ENCODE peak calls at places on chromosomes 3 and 15, in nine cellular contexts. F is NCI-H2107; N is activated naive CD8-positive, alpha-beta T cell treated with anti-CD3 and anti-CD28 coated beads for 36 hours; Z is activated T-helper 9 cell treated with anti-CD3 and anti-CD28 coated beads, Interleukin-2, amount 50 U/mL, for 16 hours; K is NCI-H460; T is NCI-H2171; M is myocyte; A is retinal pigment epithelial cell; J is KBM-7. D is an unnamed sample.
A peak's percentile ranks its signal among the peaks of the same experiment; 100 is the strongest.

GRCh38 chr3:4981160-4981687 is 2.0 kb downstream of the BHLHE40 start:
- DNase-seq in F (no peak), N (no peak), Z (no peak), K (no peak), T (no peak), M (peak; percentile 33), A (no peak), J (no peak), D (no peak)

GRCh38 chr15:44468713-44469385 is 41.4 kb downstream of the CTDSPL2 start:
- DNase-seq in F (no peak), N (peak; percentile 16), Z (no peak), K (peak; percentile 22), T (no peak), M (no peak), A (no peak), J (no peak), D (no peak)

GRCh38 chr3:112007641-112008040 is 8.9 kb downstream of the TAGLN3 start:
- DNase-seq in F (no peak), N (no peak), Z (no peak), K (no peak), T (no peak), M (peak; percentile 31), A (peak; percentile 13), J (no peak), D (no peak)

GRCh38 chr3:171585029-171585428 is 124.8 kb upstream of the TNIK start:
- DNase-seq in F (no peak), N (no peak), Z (no peak), K (no peak), T (no peak), M (no peak), A (no peak), J (no peak), D (no peak)

GRCh38 chr3:187736418-187736871 is 8.8 kb downstream of the BCL6 start:
- DNase-seq in F (peak; percentile 30), N (no peak), Z (no peak), K (peak; percentile 82), T (no peak), M (peak; percentile 95), A (no peak), J (no peak), D (no peak)

GRCh38 chr3:149366031-149366430 is 11.4 kb downstream of the TM4SF1 start:
- DNase-seq in F (no peak), N (no peak), Z (no peak), K (no peak), T (no peak), M (no peak), A (no peak), J (no peak), D (no peak)

GRCh38 chr3:63232764-63233396 is 45.2 kb upstream of the SYNPR start:
- DNase-seq in F (no peak), N (no peak), Z (no peak), K (no peak), T (no peak), M (peak; percentile 6), A (no peak), J (no peak), D (no peak)

GRCh38 chr3:59149166-59149565 is 99.3 kb upstream of the CFAP20DC start:
- DNase-seq in F (no peak), N (no peak), Z (no peak), K (no peak), T (no peak), M (no peak), A (no peak), J (no peak), D (no peak)

GRCh38 chr15:41115088-41115651 is 910 bp downstream of the INO80 start:
- DNase-seq in F (no peak), N (no peak), Z (no peak), K (peak; percentile 7), T (no peak), M (peak; percentile 31), A (no peak), J (peak; percentile 73), D (no peak)

GRCh38 chr3:41198526-41198925 is 779 bp upstream of the CTNNB1 start:
- DNase-seq in F (no peak), N (no peak), Z (no peak), K (no peak), T (no peak), M (peak; percentile 10), A (no peak), J (no peak), D (no peak)

GRCh38 chr3:121496841-121497240 is 48.9 kb downstream of the POLQ start:
- DNase-seq in F (no peak), N (no peak), Z (no peak), K (no peak), T (no peak), M (no peak), A (no peak), J (no peak), D (no peak)

GRCh38 chr3:161266731-161267150 is 45.6 kb downstream of the NMD3 start:
- DNase-seq in F (no peak), N (no peak), Z (no peak), K (peak; percentile 30), T (no peak), M (peak; percentile 50), A (peak; percentile 55), J (no peak), D (peak; percentile 36)

D was measured in glomerular endothelial cell.